ENCODE peak calls at places on chromosomes 3 and 15, in seven cellular contexts. K is effector memory CD4-positive, alpha-beta T cell; O is right cardiac atrium; H is activated naive CD8-positive, alpha-beta T cell treated with anti-CD3 and anti-CD28 coated beads for 36 hours; T is OCI-M1; C is neural crest cell; R is activated T-cell treated with anti-CD3 and anti-CD28 coated beads for 1 hour. U is an unnamed sample.

GRCh38 chr3:42412526-42413155 is 2.2 kb upstream of the LYZL4 start:
- DNase-seq in K (no peak), O (no peak), H (no peak), T (no peak), C (no peak), R (no peak), U (no peak)

GRCh38 chr3:155293518-155293917 is at the start of gene STRIT1:
- DNase-seq in K (no peak), O (no peak), H (no peak), T (no peak), C (no peak), R (no peak), U (no peak)

GRCh38 chr3:195086885-195087284 is 184.1 kb downstream of the XXYLT1 start:
- DNase-seq in K (no peak), O (no peak), H (no peak), T (no peak), C (no peak), R (no peak), U (no peak)

GRCh38 chr3:147351301-147351700 is 55.0 kb downstream of the ZIC4 start:
- DNase-seq in K (no peak), O (no peak), H (no peak), T (no peak), C (no peak), R (no peak), U (no peak)

GRCh38 chr15:71375934-71376333 is 260.7 kb downstream of the THSD4 start:
- DNase-seq in K (no peak), O (no peak), H (no peak), T (no peak), C (no peak), R (no peak), U (no peak)

GRCh38 chr3:194062825-194063224 is 73.1 kb upstream of the HES1 start:
- DNase-seq in K (no peak), O (no peak), H (no peak), T (no peak), C (no peak), R (no peak), U (no peak)

GRCh38 chr15:39242345-39242744 is 338.5 kb upstream of the THBS1 start:
- DNase-seq in K (no peak), O (peak; percentile 37), H (no peak), T (no peak), C (no peak), R (no peak), U (no peak)

GRCh38 chr3:191473766-191474198 is 12.8 kb downstream of the PYDC2 start:
- DNase-seq in K (no peak), O (no peak), H (no peak), T (peak; percentile 62), C (no peak), R (no peak), U (no peak)

GRCh38 chr3:18988619-18989229 is 159.6 kb upstream of the KCNH8 start:
- DNase-seq in K (no peak), O (no peak), H (no peak), T (peak; percentile 55), C (no peak), R (no peak), U (no peak)

GRCh38 chr3:118557513-118557912 is 477.1 kb downstream of the IGSF11 start:
- DNase-seq in K (no peak), O (no peak), H (no peak), T (no peak), C (no peak), R (no peak), U (no peak)

GRCh38 chr3:167738037-167738436 is 2.5 kb downstream of the SERPINI1 start:
- DNase-seq in K (no peak), O (no peak), H (no peak), T (no peak), C (no peak), R (no peak), U (no peak)

GRCh38 chr3:4695846-4696245 is 202.7 kb downstream of the ITPR1 start:
- DNase-seq in K (no peak), O (no peak), H (no peak), T (no peak), C (no peak), R (no peak), U (no peak)

GRCh38 chr3:177234121-177234520 is 36.8 kb upstream of the TBL1XR1 start:
- DNase-seq in K (no peak), O (no peak), H (no peak), T (no peak), C (no peak), R (no peak), U (no peak)

GRCh38 chr3:137771401-137772230 is 7.5 kb downstream of the SOX14 start:
- DNase-seq in K (no peak), O (no peak), H (no peak), T (no peak), C (peak; percentile 23), R (no peak), U (no peak)

GRCh38 chr3:5055352-5056004 is 66.6 kb upstream of the ARL8B start:
- DNase-seq in K (no peak), O (no peak), H (no peak), T (peak; percentile 63), C (no peak), R (no peak), U (no peak)

GRCh38 chr3:60696559-60697125 is 554.6 kb downstream of the FHIT start:
- DNase-seq in K (no peak), O (no peak), H (no peak), T (no peak), C (no peak), R (no peak), U (no peak)

GRCh38 chr3:194687638-194688206 is 2.0 kb downstream of the FAM43A start:
- DNase-seq in K (peak; percentile 66), O (peak; percentile 91), H (peak; percentile 86), T (peak; percentile 31), C (peak; percentile 75), R (peak; percentile 69), U (no peak)

GRCh38 chr3:178560759-178561158 is 24.5 kb downstream of the KCNMB2 start:
- DNase-seq in K (no peak), O (no peak), H (no peak), T (no peak), C (no peak), R (no peak), U (no peak)

GRCh38 chr3:54731697-54732445 is 196.0 kb downstream of the LRTM1 start:
- DNase-seq in K (no peak), O (no peak), H (no peak), T (no peak), C (no peak), R (no peak), U (no peak)

GRCh38 chr15:70509282-70510272 is 253.8 kb downstream of the UACA start:
- DNase-seq in K (no peak), O (no peak), H (no peak), T (peak; percentile 76), C (no peak), R (no peak), U (no peak)

GRCh38 chr15:66842710-66843441 is 140.8 kb downstream of the SMAD6 start:
- DNase-seq in K (no peak), O (peak; percentile 97), H (no peak), T (peak; percentile 51), C (peak; percentile 29), R (no peak), U (no peak)

GRCh38 chr3:33456756-33457155 is 16.6 kb upstream of the UBP1 start:
- DNase-seq in K (no peak), O (no peak), H (no peak), T (no peak), C (no peak), R (no peak), U (no peak)

GRCh38 chr3:65006300-65006739 is 318.5 kb upstream of the ADAMTS9 start:
- DNase-seq in K (no peak), O (no peak), H (no peak), T (no peak), C (no peak), R (no peak), U (no peak)

GRCh38 chr3:24192004-24192403 is 246.9 kb downstream of the NR1D2 start:
- DNase-seq in K (no peak), O (no peak), H (no peak), T (no peak), C (no peak), R (no peak), U (no peak)

GRCh38 chr15:45399381-45400212 is 21.3 kb upstream of the GATM start:
- DNase-seq in K (no peak), O (no peak), H (no peak), T (peak; percentile 78), C (no peak), R (no peak), U (no peak)

GRCh38 chr15:67165653-67166260 is 88.7 kb downstream of the AAGAB start:
- DNase-seq in K (no peak), O (no peak), H (no peak), T (no peak), C (no peak), R (no peak), U (peak; percentile 80)

GRCh38 chr3:138450704-138451424 is 16.4 kb downstream of the ESYT3 start:
- DNase-seq in K (no peak), O (no peak), H (no peak), T (no peak), C (no peak), R (no peak), U (no peak)

GRCh38 chr3:128548011-128548410 is 55.0 kb upstream of the GATA2 start:
- DNase-seq in K (no peak), O (no peak), H (no peak), T (no peak), C (no peak), R (no peak), U (no peak)